ENCODE peak calls at places on chromosomes 3 and 15, in eight cellular contexts. U is upper lobe of left lung, Z is esophagus muscularis mucosa, G is H1, W is transverse colon, A is suprapubic skin, S is A549, P is sigmoid colon. Q is an unnamed sample.

GRCh38 chr3:57919987-57920386 is 88.2 kb upstream of the FLNB start:
- DNase-seq in U (no peak), Z (no peak), G (no peak), W (no peak), A (no peak), S (no peak), P (no peak), Q (no peak)

GRCh38 chr3:107465064-107465631 is 57.6 kb upstream of the BBX start:
- DNase-seq in U (no peak), Z (no peak), G (no peak), W (no peak), A (no peak), S (no peak), P (no peak), Q (no peak)

GRCh38 chr3:45560270-45561020 is 34.1 kb upstream of the LIMD1 start:
- DNase-seq in U (no peak), Z (peak), G (no peak), W (peak), A (peak), S (no peak), P (peak), Q (peak)

GRCh38 chr3:64345351-64345750 is 120.1 kb upstream of the PRICKLE2 start:
- DNase-seq in U (peak), Z (peak), G (no peak), W (no peak), A (no peak), S (no peak), P (peak), Q (no peak)

GRCh38 chr15:20348291-20348899 is 193.2 kb downstream of the GOLGA6L6 start:
- DNase-seq in U (no peak), Z (peak), G (no peak), W (no peak), A (peak), S (no peak), P (peak), Q (no peak)

GRCh38 chr3:169060037-169060436 is 603.5 kb downstream of the MECOM start:
- DNase-seq in U (no peak), Z (no peak), G (no peak), W (no peak), A (no peak), S (no peak), P (no peak), Q (no peak)

GRCh38 chr3:94413721-94414106 is 350.9 kb downstream of the NSUN3 start:
- DNase-seq in U (no peak), Z (no peak), G (no peak), W (no peak), A (no peak), S (no peak), P (no peak), Q (no peak)

GRCh38 chr3:19946291-19946831 is 536 bp upstream of the RAB5A start:
- DNase-seq in U (no peak), Z (no peak), G (peak), W (no peak), A (peak), S (peak), P (no peak), Q (no peak)

GRCh38 chr3:40620151-40620550 is 95.4 kb downstream of the ZNF621 start:
- DNase-seq in U (no peak), Z (no peak), G (no peak), W (no peak), A (no peak), S (no peak), P (no peak), Q (no peak)

GRCh38 chr3:122066331-122067213 is 11.4 kb downstream of the CD86 start:
- DNase-seq in U (no peak), Z (no peak), G (no peak), W (no peak), A (no peak), S (no peak), P (no peak), Q (no peak)
- TF ChIP-seq POLR2A in U (no peak), Z (no peak), G (no peak), W (no peak), A (no peak), S (no peak), P (no peak), Q (no peak)

GRCh38 chr3:47476644-47477199 is 981 bp upstream of the SCAP start:
- DNase-seq in U (no peak), Z (no peak), G (no peak), W (peak), A (no peak), S (no peak), P (no peak), Q (no peak)

GRCh38 chr3:47476330-47476626 is 537 bp upstream of the SCAP start:
- DNase-seq in U (no peak), Z (no peak), G (no peak), W (no peak), A (no peak), S (no peak), P (no peak), Q (no peak)

GRCh38 chr3:47475570-47476329 is at the start of gene SCAP:
- DNase-seq in U (peak), Z (peak), G (peak), W (peak), A (peak), S (peak), P (peak), Q (peak)

GRCh38 chr3:47475029-47475569 is 642 bp downstream of the SCAP start:
- DNase-seq in U (no peak), Z (no peak), G (no peak), W (peak), A (no peak), S (no peak), P (no peak), Q (no peak)

GRCh38 chr3:47473391-47473790 is 2.4 kb downstream of the SCAP start:
- DNase-seq in U (no peak), Z (no peak), G (no peak), W (no peak), A (no peak), S (no peak), P (no peak), Q (no peak)
- H3K4me3 ChIP-seq in U (no peak), Z (no peak), G (no peak), W (no peak), A (no peak), S (no peak), P (no peak), Q (no peak)

GRCh38 chr3:175121225-175121624 is 262.1 kb downstream of the NAALADL2 start:
- DNase-seq in U (peak), Z (no peak), G (no peak), W (peak), A (no peak), S (no peak), P (no peak), Q (no peak)
- TF ChIP-seq EP300 in U (no peak), Z (no peak), G (no peak), W (no peak), A (no peak), S (no peak), P (no peak), Q (no peak)

DNA sequence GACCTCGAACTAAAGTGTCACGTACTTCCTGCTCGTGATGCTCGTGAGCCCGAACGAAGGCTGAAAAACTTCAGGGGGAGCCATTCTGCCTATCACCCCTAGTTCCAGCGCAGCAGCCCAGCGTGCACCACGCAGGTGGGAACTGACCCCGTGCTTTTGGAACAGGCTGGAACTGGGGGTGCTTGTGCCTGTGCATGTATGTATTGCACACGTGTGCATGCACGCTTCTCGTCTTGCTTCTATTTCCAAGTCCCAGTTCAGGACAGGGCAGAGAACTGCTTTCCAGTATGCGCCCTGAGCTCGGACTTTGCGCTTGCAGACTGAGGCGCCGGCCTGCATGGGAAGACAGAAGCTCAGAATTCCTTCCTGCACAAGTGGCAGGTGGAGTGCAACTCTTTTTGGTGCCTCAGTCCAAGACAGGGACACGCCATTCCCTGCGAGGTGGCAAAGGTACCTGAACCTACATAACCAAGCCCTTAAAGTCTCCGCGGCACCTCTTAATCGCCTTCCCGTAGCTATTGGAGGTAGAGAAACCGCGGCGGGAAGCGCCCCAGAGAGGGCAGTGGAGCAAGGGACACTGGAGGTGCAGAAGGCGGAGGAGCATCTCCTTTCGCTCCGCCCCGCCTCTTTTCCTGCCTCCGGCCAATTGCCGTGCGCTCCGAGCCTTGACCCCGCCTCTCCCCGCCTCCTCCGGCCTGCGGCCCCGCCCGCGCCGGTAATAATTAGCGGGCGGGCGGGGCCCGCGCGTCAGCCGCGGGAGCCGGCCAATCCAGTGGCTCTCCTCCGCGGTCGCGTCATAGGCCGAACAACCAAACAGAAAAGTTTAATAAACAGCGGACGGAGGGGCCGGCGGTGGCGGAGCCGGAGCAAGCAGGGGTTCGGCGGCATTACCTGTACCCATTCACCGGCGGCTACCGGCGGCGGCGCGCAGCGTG is at the start of gene ZFAND6:
- DNase-seq in U (peak), Z (peak), G (peak), W (peak), A (peak), S (peak), P (peak), Q (peak)
- TF ChIP-seq POLR2A in U (peak), Z (peak), G (peak), W (peak), A (no peak), S (peak), P (peak), Q (peak)

GRCh38 chr3:88148651-88149050 is 1.1 kb upstream of the C3orf38 start:
- DNase-seq in U (no peak), Z (no peak), G (no peak), W (no peak), A (no peak), S (no peak), P (no peak), Q (no peak)
- H3K4me3 ChIP-seq in U (peak), Z (peak), G (peak), W (peak), A (peak), S (peak), P (peak), Q (peak)

GRCh38 chr3:59877679-59878427 is 828.0 kb upstream of the CFAP20DC start:
- DNase-seq in U (no peak), Z (no peak), G (no peak), W (no peak), A (no peak), S (no peak), P (no peak), Q (no peak)
- TF ChIP-seq EP300 in U (no peak), Z (no peak), G (no peak), W (no peak), A (no peak), S (no peak), P (no peak), Q (no peak)

GRCh38 chr3:188051801-188052228 is 102.1 kb upstream of the LPP start:
- DNase-seq in U (no peak), Z (no peak), G (no peak), W (peak), A (no peak), S (no peak), P (peak), Q (peak)
- TF ChIP-seq POLR2A in U (no peak), Z (no peak), G (no peak), W (no peak), A (no peak), S (no peak), P (no peak), Q (no peak)

GRCh38 chr3:10189557-10190374 is 25.0 kb downstream of the IRAK2 start:
- DNase-seq in U (peak), Z (peak), G (no peak), W (peak), A (peak), S (peak), P (peak), Q (no peak)

GRCh38 chr3:10187295-10187876 is 22.7 kb downstream of the IRAK2 start:
- DNase-seq in U (no peak), Z (no peak), G (no peak), W (no peak), A (no peak), S (no peak), P (no peak), Q (no peak)

GRCh38 chr3:10187944-10188343 is 23.2 kb downstream of the IRAK2 start:
- DNase-seq in U (no peak), Z (no peak), G (no peak), W (no peak), A (no peak), S (no peak), P (no peak), Q (no peak)

GRCh38 chr3:10185804-10186762 is 21.4 kb downstream of the IRAK2 start:
- DNase-seq in U (no peak), Z (no peak), G (no peak), W (no peak), A (no peak), S (no peak), P (no peak), Q (no peak)

DNA sequence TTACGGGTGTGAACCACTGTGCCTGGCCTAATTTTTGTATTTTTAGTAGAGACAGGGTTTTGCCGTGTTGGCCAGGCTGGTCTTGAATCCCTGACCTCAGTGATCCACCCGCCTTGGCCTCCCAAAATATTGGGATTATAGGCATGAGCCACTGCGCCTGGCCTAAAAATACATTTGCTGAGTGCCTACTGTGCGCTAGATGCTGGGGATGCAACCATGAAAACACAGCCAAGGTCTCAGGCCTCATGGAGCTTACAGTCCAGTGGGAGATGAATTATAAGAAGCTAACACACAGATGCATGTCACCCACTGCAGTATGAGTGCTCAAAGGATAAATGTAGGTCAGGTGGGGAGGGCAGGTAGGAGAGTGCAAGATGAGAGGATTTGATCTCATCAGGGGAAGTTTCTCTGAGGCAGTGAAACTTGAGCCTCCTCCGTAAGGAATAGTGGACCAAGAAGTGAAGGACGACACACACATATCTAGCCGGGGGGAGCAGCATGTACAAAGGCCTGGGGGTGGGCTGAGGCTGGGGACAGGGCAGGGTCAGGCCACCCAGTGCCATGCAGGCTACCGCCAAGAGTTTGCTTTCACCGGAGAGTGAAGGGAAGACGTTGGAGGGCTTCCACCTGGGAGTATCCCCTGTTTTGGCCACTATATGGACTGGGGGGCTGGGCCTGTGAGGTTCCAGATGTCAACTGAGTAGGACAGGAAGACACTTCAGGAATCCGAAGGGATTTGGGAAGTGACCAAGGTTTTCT is 24.3 kb downstream of the IRAK2 start:
- DNase-seq in U (no peak), Z (no peak), G (no peak), W (no peak), A (no peak), S (no peak), P (no peak), Q (no peak)
- H3K4me3 ChIP-seq in U (no peak), Z (no peak), G (no peak), W (no peak), A (no peak), S (no peak), P (no peak), Q (no peak)

Q was measured in ovary.